ENCODE peak calls at places on chromosomes 4 and X, in six cellular contexts. One of them, this sample, is unnamed. For H3K4me1, the result is how much of the 10 kb centered on the place peaks cover.

GRCh38 chr4:110087116-110087708 is 111.2 kb downstream of the ELOVL6 start:
- DNase-seq in left lung: no peak
- DNase-seq in lower lobe of right lung: no peak
- DNase-seq in fibroblast of lung: peak
- DNase-seq in iPS DF 6.9: no peak
- DNase-seq in ovary: no peak
- DNase-seq in this sample: no peak

GRCh38 chr4:14867847-14868246 is 134.4 kb upstream of the CPEB2 start:
- DNase-seq in lower lobe of right lung: no peak
- DNase-seq in fibroblast of lung: no peak
- DNase-seq in left lung: no peak
- DNase-seq in ovary: no peak
- DNase-seq in iPS DF 6.9: no peak
- DNase-seq in this sample: no peak

GRCh38 chr4:7015383-7016035 is 27.7 kb upstream of the TADA2B start:
- DNase-seq in ovary: no peak
- DNase-seq in iPS DF 6.9: no peak
- DNase-seq in fibroblast of lung: peak
- DNase-seq in lower lobe of right lung: no peak
- DNase-seq in left lung: no peak
- DNase-seq in this sample: no peak

GRCh38 chr4:56786955-56787354 is 34.5 kb downstream of the SPINK2 start:
- DNase-seq in iPS DF 6.9: no peak
- DNase-seq in fibroblast of lung: peak
- DNase-seq in left lung: no peak
- DNase-seq in lower lobe of right lung: peak
- DNase-seq in ovary: peak
- DNase-seq in this sample: peak

GRCh38 chr4:110197421-110198398 is 705 bp downstream of the ELOVL6 start:
- DNase-seq in ovary: peak
- DNase-seq in iPS DF 6.9: no peak
- DNase-seq in fibroblast of lung: peak
- DNase-seq in left lung: peak
- DNase-seq in lower lobe of right lung: no peak
- DNase-seq in this sample: peak

GRCh38 chrX:15751160-15751819 is 13.2 kb downstream of the CA5B start:
- DNase-seq in ovary: no peak
- DNase-seq in left lung: no peak
- DNase-seq in lower lobe of right lung: no peak
- DNase-seq in iPS DF 6.9: no peak
- DNase-seq in fibroblast of lung: peak
- DNase-seq in this sample: no peak

GRCh38 chrX:17705211-17705610 is 32.1 kb upstream of the SCML1 start:
- DNase-seq in left lung: no peak
- DNase-seq in lower lobe of right lung: no peak
- DNase-seq in fibroblast of lung: no peak
- DNase-seq in ovary: no peak
- DNase-seq in iPS DF 6.9: no peak
- DNase-seq in this sample: no peak

GRCh38 chr4:175456131-175456530 is 355.9 kb downstream of the GPM6A start:
- DNase-seq in iPS DF 6.9: no peak
- DNase-seq in lower lobe of right lung: no peak
- DNase-seq in left lung: no peak
- DNase-seq in ovary: no peak
- DNase-seq in fibroblast of lung: peak
- DNase-seq in this sample: no peak

GRCh38 chrX:78725257-78725656 is 22.3 kb upstream of the LPAR4 start:
- DNase-seq in left lung: no peak
- DNase-seq in lower lobe of right lung: no peak
- DNase-seq in iPS DF 6.9: no peak
- DNase-seq in ovary: no peak
- DNase-seq in fibroblast of lung: no peak
- DNase-seq in this sample: no peak

GRCh38 chr4:42151568-42152506 is 618 bp downstream of the BEND4 start:
- DNase-seq in lower lobe of right lung: no peak
- DNase-seq in fibroblast of lung: no peak
- DNase-seq in ovary: no peak
- DNase-seq in left lung: peak
- DNase-seq in iPS DF 6.9: peak
- DNase-seq in this sample: peak

GRCh38 chrX:15749642-15750610 is 11.9 kb downstream of the CA5B start:
- DNase-seq in fibroblast of lung: peak
- DNase-seq in ovary: no peak
- DNase-seq in iPS DF 6.9: no peak
- DNase-seq in left lung: no peak
- DNase-seq in lower lobe of right lung: peak
- DNase-seq in this sample: peak

GRCh38 chr4:159655547-159655946 is 552.7 kb downstream of the RAPGEF2 start:
- DNase-seq in lower lobe of right lung: no peak
- DNase-seq in fibroblast of lung: peak
- DNase-seq in ovary: no peak
- DNase-seq in iPS DF 6.9: no peak
- DNase-seq in left lung: no peak
- DNase-seq in this sample: no peak

GRCh38 chr4:165096776-165097175 is 15.9 kb downstream of the TMEM192 start:
- DNase-seq in iPS DF 6.9: no peak
- DNase-seq in ovary: no peak
- DNase-seq in left lung: no peak
- DNase-seq in fibroblast of lung: peak
- DNase-seq in lower lobe of right lung: no peak
- DNase-seq in this sample: no peak

GRCh38 chr4:156954598-156954997 is 17.0 kb downstream of the PDGFC start:
- DNase-seq in lower lobe of right lung: no peak
- DNase-seq in left lung: no peak
- DNase-seq in iPS DF 6.9: no peak
- DNase-seq in ovary: no peak
- DNase-seq in fibroblast of lung: no peak
- DNase-seq in this sample: no peak

GRCh38 chr4:88752754-88753153 is 55.1 kb upstream of the NAP1L5 start:
- DNase-seq in left lung: no peak
- DNase-seq in iPS DF 6.9: no peak
- DNase-seq in fibroblast of lung: no peak
- DNase-seq in lower lobe of right lung: no peak
- DNase-seq in ovary: no peak
- DNase-seq in this sample: no peak

GRCh38 chr4:119124314-119124713 is 11.3 kb upstream of the MYOZ2 start:
- DNase-seq in fibroblast of lung: peak
- DNase-seq in iPS DF 6.9: no peak
- DNase-seq in lower lobe of right lung: no peak
- DNase-seq in ovary: no peak
- DNase-seq in left lung: no peak
- DNase-seq in this sample: no peak

GRCh38 chrX:119677654-119677981 is 15.3 kb downstream of the SEPTIN6 start:
- DNase-seq in iPS DF 6.9: no peak
- DNase-seq in fibroblast of lung: no peak
- DNase-seq in lower lobe of right lung: no peak
- DNase-seq in left lung: no peak
- DNase-seq in ovary: no peak
- DNase-seq in this sample: no peak

GRCh38 chr4:85557016-85557901 is 82.3 kb downstream of the ARHGAP24 start:
- DNase-seq in fibroblast of lung: no peak
- DNase-seq in ovary: no peak
- DNase-seq in iPS DF 6.9: no peak
- DNase-seq in lower lobe of right lung: no peak
- DNase-seq in left lung: no peak
- DNase-seq in this sample: no peak

DNA sequence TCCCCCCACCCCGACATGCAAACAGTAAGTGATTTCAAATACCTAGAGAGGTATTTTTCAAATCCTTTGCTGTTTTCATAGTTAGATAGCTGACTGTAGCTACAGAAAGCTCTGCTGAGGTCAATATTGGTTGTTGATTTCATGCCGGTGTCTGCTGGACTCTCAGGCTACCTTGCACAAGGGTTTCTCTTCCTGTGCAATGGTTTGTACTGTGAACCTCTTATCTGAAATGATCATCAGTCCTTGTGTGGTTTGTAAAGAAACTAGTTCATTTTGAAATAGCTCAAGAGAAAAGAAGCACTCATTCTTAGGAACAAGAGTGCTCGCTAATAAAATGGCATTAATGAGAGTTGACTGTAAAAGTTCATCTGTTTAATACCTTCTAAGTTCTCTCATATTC is 2.1 kb downstream of the MTM1 start:
- DNase-seq in ovary: no peak
- DNase-seq in iPS DF 6.9: no peak
- DNase-seq in fibroblast of lung: no peak
- DNase-seq in lower lobe of right lung: no peak
- DNase-seq in left lung: no peak
- DNase-seq in this sample: no peak
- H3K4me3 ChIP-seq in ovary: no peak
- H3K4me3 ChIP-seq in iPS DF 6.9: no peak
- H3K4me3 ChIP-seq in fibroblast of lung: no peak
- H3K4me3 ChIP-seq in lower lobe of right lung: peak
- H3K4me3 ChIP-seq in left lung: peak
- H3K4me3 ChIP-seq in this sample: no peak

DNA sequence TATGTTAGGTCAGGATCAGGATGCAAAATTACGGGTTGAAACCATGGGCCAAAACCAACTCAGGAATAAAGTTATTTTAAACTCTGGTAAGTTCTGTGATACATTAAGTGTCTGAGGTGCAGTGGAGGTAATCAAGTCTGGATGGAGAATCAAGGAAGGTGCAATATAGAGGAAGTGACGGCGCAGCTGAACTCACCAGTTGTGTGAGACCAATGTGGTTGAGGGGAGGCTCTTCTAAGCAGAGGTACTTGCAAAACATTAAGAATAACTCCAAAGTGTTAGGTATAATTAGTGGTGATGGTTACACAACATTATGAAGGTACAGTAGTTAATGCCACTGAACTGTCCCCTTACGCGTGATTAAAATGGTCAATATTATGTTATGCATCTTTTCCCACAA is 19.7 kb downstream of the GAB3 start:
- DNase-seq in ovary: no peak
- DNase-seq in left lung: no peak
- DNase-seq in iPS DF 6.9: no peak
- DNase-seq in fibroblast of lung: no peak
- DNase-seq in lower lobe of right lung: no peak
- DNase-seq in this sample: no peak
- H3K4me1 ChIP-seq in ovary: under half
- H3K4me1 ChIP-seq in left lung: half or more
- H3K4me1 ChIP-seq in iPS DF 6.9: under half
- H3K4me1 ChIP-seq in fibroblast of lung: under half
- H3K4me1 ChIP-seq in lower lobe of right lung: half or more
- H3K4me1 ChIP-seq in this sample: under half

GRCh38 chr4:3413217-3413671 is 28.5 kb upstream of the HGFAC start:
- DNase-seq in lower lobe of right lung: peak
- DNase-seq in ovary: peak
- DNase-seq in iPS DF 6.9: no peak
- DNase-seq in fibroblast of lung: no peak
- DNase-seq in left lung: no peak
- DNase-seq in this sample: no peak
- H3K27ac ChIP-seq in lower lobe of right lung: no peak
- H3K27ac ChIP-seq in ovary: no peak
- H3K27ac ChIP-seq in iPS DF 6.9: no peak
- H3K27ac ChIP-seq in fibroblast of lung: no peak
- H3K27ac ChIP-seq in left lung: no peak
- H3K27ac ChIP-seq in this sample: no peak

GRCh38 chrX:110795645-110796510 is at the start of gene CHRDL1:
- DNase-seq in fibroblast of lung: peak
- DNase-seq in ovary: peak
- DNase-seq in lower lobe of right lung: peak
- DNase-seq in left lung: peak
- DNase-seq in iPS DF 6.9: no peak
- DNase-seq in this sample: peak
- H3K4me3 ChIP-seq in fibroblast of lung: peak
- H3K4me3 ChIP-seq in ovary: peak
- H3K4me3 ChIP-seq in lower lobe of right lung: peak
- H3K4me3 ChIP-seq in left lung: peak
- H3K4me3 ChIP-seq in iPS DF 6.9: peak
- H3K4me3 ChIP-seq in this sample: peak

GRCh38 chrX:24148535-24149345 is 789 bp upstream of the ZFX start:
- DNase-seq in ovary: no peak
- DNase-seq in fibroblast of lung: peak
- DNase-seq in left lung: no peak
- DNase-seq in iPS DF 6.9: no peak
- DNase-seq in lower lobe of right lung: peak
- DNase-seq in this sample: no peak

GRCh38 chrX:24145340-24146186 is 4.0 kb upstream of the ZFX start:
- DNase-seq in lower lobe of right lung: no peak
- DNase-seq in fibroblast of lung: peak
- DNase-seq in iPS DF 6.9: no peak
- DNase-seq in left lung: no peak
- DNase-seq in ovary: no peak
- DNase-seq in this sample: no peak

GRCh38 chrX:24146283-24146865 is 3.2 kb upstream of the ZFX start:
- DNase-seq in fibroblast of lung: no peak
- DNase-seq in iPS DF 6.9: no peak
- DNase-seq in lower lobe of right lung: no peak
- DNase-seq in ovary: no peak
- DNase-seq in left lung: no peak
- DNase-seq in this sample: no peak

GRCh38 chrX:24148118-24148517 is 1.4 kb upstream of the ZFX start:
- DNase-seq in lower lobe of right lung: no peak
- DNase-seq in left lung: no peak
- DNase-seq in iPS DF 6.9: no peak
- DNase-seq in ovary: no peak
- DNase-seq in fibroblast of lung: no peak
- DNase-seq in this sample: no peak

GRCh38 chrX:24147165-24147564 is 2.4 kb upstream of the ZFX start:
- DNase-seq in fibroblast of lung: no peak
- DNase-seq in ovary: no peak
- DNase-seq in iPS DF 6.9: no peak
- DNase-seq in lower lobe of right lung: no peak
- DNase-seq in left lung: no peak
- DNase-seq in this sample: no peak
- H3K4me1 ChIP-seq in fibroblast of lung: under half
- H3K4me1 ChIP-seq in ovary: under half
- H3K4me1 ChIP-seq in iPS DF 6.9: under half
- H3K4me1 ChIP-seq in lower lobe of right lung: under half
- H3K4me1 ChIP-seq in left lung: under half
- H3K4me1 ChIP-seq in this sample: under half

DNA sequence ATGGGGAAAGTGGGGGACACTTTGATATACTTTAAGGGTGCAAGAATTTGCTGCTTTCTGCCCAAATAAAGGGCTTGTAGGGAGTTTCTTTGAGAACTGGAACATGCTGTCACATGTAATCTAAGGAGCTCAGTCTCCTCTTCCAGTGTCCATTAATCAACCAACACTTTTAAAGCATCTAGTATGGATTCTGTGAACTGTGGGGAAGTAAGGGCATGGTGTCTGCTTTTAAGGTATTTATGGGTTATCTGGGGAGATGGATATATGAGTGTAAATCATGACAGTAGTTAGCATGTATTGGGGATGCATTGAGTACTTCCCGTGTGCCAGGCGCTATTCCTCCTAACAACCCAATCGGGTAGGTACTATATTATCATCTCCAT is 151.2 kb downstream of the SPRY1 start:
- DNase-seq in ovary: no peak
- DNase-seq in left lung: no peak
- DNase-seq in lower lobe of right lung: no peak
- DNase-seq in fibroblast of lung: no peak
- DNase-seq in iPS DF 6.9: no peak
- DNase-seq in this sample: no peak
- H3K27ac ChIP-seq in ovary: no peak
- H3K27ac ChIP-seq in left lung: peak
- H3K27ac ChIP-seq in lower lobe of right lung: peak
- H3K27ac ChIP-seq in fibroblast of lung: no peak
- H3K27ac ChIP-seq in iPS DF 6.9: no peak
- H3K27ac ChIP-seq in this sample: no peak

GRCh38 chrX:20829665-20830481 is 544.3 kb upstream of the CNKSR2 start:
- DNase-seq in left lung: no peak
- DNase-seq in iPS DF 6.9: no peak
- DNase-seq in ovary: no peak
- DNase-seq in lower lobe of right lung: no peak
- DNase-seq in fibroblast of lung: peak
- DNase-seq in this sample: no peak
- H3K4me3 ChIP-seq in left lung: no peak
- H3K4me3 ChIP-seq in iPS DF 6.9: no peak
- H3K4me3 ChIP-seq in ovary: no peak
- H3K4me3 ChIP-seq in lower lobe of right lung: no peak
- H3K4me3 ChIP-seq in fibroblast of lung: no peak
- H3K4me3 ChIP-seq in this sample: no peak

This sample was measured in Peyer's patch.